ENCODE peak calls at places on chromosomes 7 and 10, in four cellular contexts. H is hepatocyte, E is upper lobe of right lung, J is Peyer's patch. P is an unnamed sample.

GRCh38 chr7:140478361-140479061 is 794 bp downstream of the MKRN1 start:
- DNase-seq in H (peak), E (peak), J (peak), P (no peak)

GRCh38 chr7:6026011-6026819 is 5.0 kb upstream of the ANKRD61 start:
- DNase-seq in H (peak), E (peak), J (peak), P (no peak)

GRCh38 chr10:57849726-57850357 is 417.9 kb downstream of the IPMK start:
- DNase-seq in H (peak), E (no peak), J (no peak), P (no peak)

GRCh38 chr10:13959443-13960359 is 371.0 kb downstream of the FRMD4A start:
- DNase-seq in H (no peak), E (no peak), J (no peak), P (no peak)

GRCh38 chr10:43255644-43256431 is 11.0 kb downstream of the RASGEF1A start:
- DNase-seq in H (peak), E (peak), J (peak), P (peak)

GRCh38 chr10:131398166-131398565 is 86.6 kb upstream of the TCERG1L start:
- DNase-seq in H (no peak), E (no peak), J (no peak), P (no peak)

GRCh38 chr7:22320416-22320815 is 36.5 kb downstream of the RAPGEF5 start:
- DNase-seq in H (no peak), E (no peak), J (no peak), P (no peak)

GRCh38 chr7:12386237-12386839 is 17.3 kb downstream of the VWDE start:
- DNase-seq in H (no peak), E (no peak), J (no peak), P (no peak)

GRCh38 chr7:138067774-138068173 is 8.5 kb upstream of the AKR1D1 start:
- DNase-seq in H (peak), E (no peak), J (no peak), P (no peak)

GRCh38 chr10:569961-570630 is 119.4 kb downstream of the DIP2C start:
- DNase-seq in H (no peak), E (no peak), J (no peak), P (no peak)

GRCh38 chr7:99229234-99229633 is 21.3 kb upstream of the KPNA7 start:
- DNase-seq in H (no peak), E (no peak), J (no peak), P (no peak)

GRCh38 chr7:123748171-123748733 is 551 bp downstream of the WASL start:
- DNase-seq in H (peak), E (peak), J (peak), P (no peak)

GRCh38 chr7:92973293-92973731 is 136.9 kb upstream of the CDK6 start:
- DNase-seq in H (no peak), E (no peak), J (no peak), P (no peak)

GRCh38 chr7:70377957-70378356 is 754.0 kb upstream of the GALNT17 start:
- DNase-seq in H (no peak), E (no peak), J (no peak), P (no peak)

GRCh38 chr10:72665925-72666324 is 26.0 kb upstream of the MCU start:
- DNase-seq in H (no peak), E (no peak), J (no peak), P (no peak)

GRCh38 chr7:38525857-38526256 is 105.3 kb downstream of the AMPH start:
- DNase-seq in H (no peak), E (no peak), J (no peak), P (no peak)

GRCh38 chr7:158150234-158150633 is 437.4 kb downstream of the PTPRN2 start:
- DNase-seq in H (no peak), E (no peak), J (no peak), P (no peak)

GRCh38 chr10:101993836-101994235 is 62.1 kb downstream of the ARMH3 start:
- DNase-seq in H (no peak), E (no peak), J (no peak), P (no peak)

GRCh38 chr7:98418636-98419315 is 17.9 kb upstream of the BAIAP2L1 start:
- DNase-seq in H (peak), E (no peak), J (no peak), P (peak)

GRCh38 chr10:73742454-73742734 is 1.8 kb upstream of the SEC24C start:
- DNase-seq in H (no peak), E (no peak), J (no peak), P (no peak)

GRCh38 chr7:5420841-5421625 is 2.6 kb downstream of the TNRC18 start:
- DNase-seq in H (no peak), E (peak), J (no peak), P (peak)

GRCh38 chr10:88865281-88865876 is 13.7 kb upstream of the ANKRD22 start:
- DNase-seq in H (no peak), E (no peak), J (no peak), P (no peak)

GRCh38 chr10:35378547-35379210 is 42.4 kb downstream of the CCNY start:
- DNase-seq in H (no peak), E (no peak), J (no peak), P (no peak)

GRCh38 chr10:88195841-88196240 is 332.4 kb downstream of the PTEN start:
- DNase-seq in H (no peak), E (no peak), J (no peak), P (no peak)

GRCh38 chr10:78672898-78673297 is 395.9 kb upstream of the ZMIZ1 start:
- DNase-seq in H (no peak), E (no peak), J (no peak), P (no peak)

GRCh38 chr10:70055550-70055949 is 2.9 kb downstream of the MACROH2A2 start:
- DNase-seq in H (no peak), E (no peak), J (no peak), P (no peak)

GRCh38 chr7:100539436-100540006 is 518 bp downstream of the AGFG2 start:
- DNase-seq in H (no peak), E (no peak), J (no peak), P (no peak)

GRCh38 chr7:30027065-30027456 is 559 bp upstream of the FKBP14 start:
- DNase-seq in H (peak), E (no peak), J (peak), P (no peak)

GRCh38 chr7:81484266-81484665 is 285.6 kb downstream of the HGF start:
- DNase-seq in H (peak), E (no peak), J (no peak), P (no peak)

GRCh38 chr7:96084880-96085551 is 236.9 kb downstream of the SLC25A13 start:
- DNase-seq in H (no peak), E (no peak), J (no peak), P (no peak)

GRCh38 chr7:1721047-1721687 is 51.1 kb downstream of the ELFN1 start:
- DNase-seq in H (no peak), E (no peak), J (no peak), P (no peak)

GRCh38 chr7:47888371-47889265 is 59.6 kb downstream of the PKD1L1 start:
- DNase-seq in H (no peak), E (no peak), J (no peak), P (no peak)

GRCh38 chr7:54788664-54789063 is 29.7 kb upstream of the SEC61G start:
- DNase-seq in H (peak), E (no peak), J (no peak), P (no peak)
- TF ChIP-seq CTCF in H (peak), E (peak), J (peak), P (peak)

DNA sequence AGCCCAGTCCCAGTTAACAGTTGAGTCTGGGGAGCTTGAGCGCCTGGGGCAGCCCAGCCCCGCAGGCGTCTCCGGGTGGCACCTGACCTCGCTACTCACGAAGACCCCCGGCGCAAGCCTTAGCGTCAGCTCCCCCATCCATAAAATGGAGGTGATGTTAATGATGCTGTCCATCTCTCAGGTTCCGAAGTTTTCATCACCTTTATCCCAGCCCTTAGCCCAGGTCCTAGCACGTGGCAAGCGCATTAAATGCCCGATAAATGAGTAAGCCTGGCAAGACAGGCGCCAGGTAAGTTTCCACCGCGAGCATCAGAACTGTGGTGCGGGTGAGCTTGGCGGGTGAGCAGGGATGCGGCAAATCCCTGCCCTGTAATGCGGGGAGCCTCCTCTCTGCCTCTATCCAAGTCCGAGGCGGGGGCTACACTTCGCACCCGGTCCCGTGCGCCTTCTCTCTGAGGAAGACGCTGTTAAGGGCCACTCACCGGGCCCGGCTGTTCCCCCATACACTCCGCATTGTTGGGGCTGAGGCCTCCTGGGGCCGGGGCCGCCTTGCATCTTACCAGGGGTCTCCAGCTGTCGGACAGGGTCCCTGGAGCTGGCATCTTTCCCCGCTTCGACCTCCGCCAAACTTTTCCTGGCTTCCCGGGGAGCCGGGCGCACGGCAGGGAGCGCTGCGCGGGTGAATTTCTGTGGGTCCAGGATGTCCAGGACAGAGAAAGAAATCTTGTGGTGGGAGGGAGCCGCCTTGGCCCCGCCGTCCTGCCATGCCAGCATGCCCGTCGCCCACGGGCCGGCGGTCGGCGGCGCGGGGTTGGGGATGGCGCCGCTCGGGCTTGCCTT is 445 bp downstream of the NKX1-2 start:
- DNase-seq in H (no peak), E (no peak), J (no peak), P (no peak)
- H3K4me3 ChIP-seq in H (peak), E (no peak), J (no peak), P (peak)

DNA sequence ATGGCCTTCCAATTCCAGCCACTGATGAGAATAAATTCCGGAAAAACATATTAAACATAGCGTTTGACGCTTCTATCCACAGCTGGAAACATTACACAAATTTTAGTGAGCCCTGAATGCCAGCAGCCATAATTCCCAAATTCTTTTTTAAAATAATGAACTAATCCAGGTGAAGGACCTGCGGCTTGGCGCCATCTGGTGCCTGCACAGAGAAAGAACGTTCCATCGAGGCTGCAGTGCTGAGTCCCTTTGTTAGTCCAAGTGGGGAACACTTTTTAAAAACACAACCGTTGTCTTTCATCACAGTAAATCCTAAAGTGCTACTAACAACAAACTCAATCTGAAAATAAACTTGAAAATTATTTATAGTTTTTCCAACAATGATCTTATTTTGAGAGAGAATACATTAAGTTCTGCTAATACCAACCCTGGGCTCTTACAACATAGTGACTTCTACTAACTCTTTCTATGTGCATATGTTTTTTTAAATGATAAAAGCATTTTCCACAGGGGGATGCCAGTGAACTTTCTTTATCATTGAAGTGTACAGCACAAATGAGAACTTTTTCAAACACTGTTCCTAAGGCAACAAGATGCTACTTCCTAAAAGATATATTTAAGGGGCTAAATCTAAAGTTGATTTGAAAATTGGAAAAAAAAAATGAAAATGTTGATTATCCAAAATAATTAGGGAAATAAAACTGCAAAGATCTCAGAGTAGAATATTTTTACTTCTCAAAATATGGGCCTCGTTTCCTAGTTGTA is 166.9 kb upstream of the RNF32 start:
- DNase-seq in H (peak), E (no peak), J (no peak), P (no peak)
- TF ChIP-seq CTCF in H (peak), E (peak), J (peak), P (peak)

GRCh38 chr7:159311172-159311494 is 166.5 kb upstream of the VIPR2 start:
- DNase-seq in H (no peak), E (no peak), J (no peak), P (no peak)

GRCh38 chr7:159310457-159311171 is 165.9 kb upstream of the VIPR2 start:
- DNase-seq in H (peak), E (no peak), J (no peak), P (no peak)

DNA sequence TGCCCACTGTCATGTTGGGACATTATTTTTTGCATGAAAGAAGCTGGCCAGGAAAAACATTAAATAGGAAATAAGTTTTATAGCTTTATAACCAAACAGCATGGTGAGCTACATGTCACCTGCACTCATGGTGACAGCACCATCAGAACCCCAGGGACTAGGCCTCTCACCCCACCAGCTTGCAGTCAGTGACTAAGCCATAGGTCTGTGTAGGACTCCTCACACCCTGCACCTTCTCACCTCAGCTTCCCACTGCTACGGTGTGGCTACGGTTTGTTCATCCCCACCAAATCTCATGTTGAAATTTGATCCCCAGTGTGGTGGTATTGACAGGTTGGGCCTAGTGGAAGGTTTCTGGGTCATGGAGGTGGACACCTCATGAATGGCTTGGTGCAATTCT is 161.3 kb upstream of the VIPR2 start:
- DNase-seq in H (no peak), E (no peak), J (no peak), P (no peak)
- H3K4me3 ChIP-seq in H (no peak), E (no peak), J (no peak), P (no peak)

GRCh38 chr10:29658984-29659769 is 24.4 kb upstream of the SVIL start:
- DNase-seq in H (peak), E (peak), J (no peak), P (peak)
- TF ChIP-seq CTCF in H (peak), E (peak), J (peak), P (peak)

GRCh38 chr10:119278126-119278701 is 70.8 kb downstream of the GRK5 start:
- DNase-seq in H (no peak), E (no peak), J (no peak), P (no peak)
- H3K4me3 ChIP-seq in H (no peak), E (no peak), J (no peak), P (no peak)

GRCh38 chr10:3333426-3333825 is 160.8 kb upstream of the PITRM1 start:
- DNase-seq in H (no peak), E (no peak), J (no peak), P (no peak)

GRCh38 chr10:3331104-3331645 is 158.6 kb upstream of the PITRM1 start:
- DNase-seq in H (no peak), E (no peak), J (no peak), P (no peak)

GRCh38 chr10:3331680-3332230 is 159.2 kb upstream of the PITRM1 start:
- DNase-seq in H (no peak), E (no peak), J (no peak), P (no peak)

GRCh38 chr10:3330687-3331086 is 158.1 kb upstream of the PITRM1 start:
- DNase-seq in H (peak), E (peak), J (no peak), P (no peak)

DNA sequence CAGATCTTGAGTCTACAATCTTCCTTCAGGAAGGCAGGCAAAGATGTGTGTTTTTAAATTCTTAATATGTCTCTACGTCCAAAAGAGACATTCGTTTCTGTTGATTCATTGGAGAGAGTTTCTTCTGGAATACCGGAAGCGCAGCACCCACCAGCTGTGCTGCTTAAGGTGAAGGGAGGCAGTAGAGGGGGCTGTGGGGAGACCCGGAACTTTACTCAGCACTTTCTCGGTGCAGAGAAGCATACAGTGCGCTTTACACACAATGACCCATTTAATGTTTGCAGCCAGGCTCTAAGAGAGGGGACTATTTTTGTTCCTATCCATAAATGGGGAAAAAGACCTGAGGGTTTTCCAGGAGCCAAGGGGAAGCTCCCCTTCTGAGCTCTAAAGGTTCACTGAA is 160.2 kb upstream of the PITRM1 start:
- DNase-seq in H (no peak), E (no peak), J (no peak), P (no peak)
- TF ChIP-seq CTCF in H (no peak), E (no peak), J (no peak), P (no peak)

P was measured in RWPE2.